ENCODE peak calls at places on chromosomes 13 and 19, in six cellular contexts. One of them, this sample, is unnamed.

GRCh38 chr19:48501961-48502719 is 9.5 kb downstream of the LMTK3 start:
- DNase-seq in brain microvascular endothelial cell: no peak
- DNase-seq in cardiac fibroblast: peak
- DNase-seq in fibroblast of villous mesenchyme: peak
- DNase-seq in upper lobe of left lung: peak
- DNase-seq in IMR-90: no peak
- DNase-seq in this sample: peak

GRCh38 chr13:42398542-42398941 is 126.6 kb downstream of the AKAP11 start:
- DNase-seq in upper lobe of left lung: no peak
- DNase-seq in fibroblast of villous mesenchyme: peak
- DNase-seq in IMR-90: no peak
- DNase-seq in brain microvascular endothelial cell: no peak
- DNase-seq in cardiac fibroblast: no peak
- DNase-seq in this sample: no peak

GRCh38 chr13:110376120-110376519 is 69.0 kb downstream of the COL4A2 start:
- DNase-seq in cardiac fibroblast: no peak
- DNase-seq in upper lobe of left lung: no peak
- DNase-seq in fibroblast of villous mesenchyme: peak
- DNase-seq in brain microvascular endothelial cell: peak
- DNase-seq in IMR-90: no peak
- DNase-seq in this sample: no peak

GRCh38 chr19:20840371-20840770 is 64.3 kb downstream of the ZNF66 start:
- DNase-seq in IMR-90: no peak
- DNase-seq in brain microvascular endothelial cell: no peak
- DNase-seq in cardiac fibroblast: no peak
- DNase-seq in fibroblast of villous mesenchyme: no peak
- DNase-seq in upper lobe of left lung: no peak
- DNase-seq in this sample: no peak

GRCh38 chr13:86559915-86560314 is 760.7 kb upstream of the SLITRK6 start:
- DNase-seq in upper lobe of left lung: no peak
- DNase-seq in cardiac fibroblast: no peak
- DNase-seq in fibroblast of villous mesenchyme: no peak
- DNase-seq in IMR-90: no peak
- DNase-seq in brain microvascular endothelial cell: no peak
- DNase-seq in this sample: no peak

GRCh38 chr13:73981595-73981994 is 152.6 kb downstream of the KLF12 start:
- DNase-seq in upper lobe of left lung: no peak
- DNase-seq in cardiac fibroblast: no peak
- DNase-seq in fibroblast of villous mesenchyme: peak
- DNase-seq in IMR-90: peak
- DNase-seq in brain microvascular endothelial cell: no peak
- DNase-seq in this sample: no peak

GRCh38 chr13:23399254-23399796 is 34.2 kb downstream of the SACS start:
- DNase-seq in IMR-90: no peak
- DNase-seq in brain microvascular endothelial cell: no peak
- DNase-seq in upper lobe of left lung: no peak
- DNase-seq in cardiac fibroblast: no peak
- DNase-seq in fibroblast of villous mesenchyme: no peak
- DNase-seq in this sample: no peak

GRCh38 chr19:14383556-14383897 is 2.3 kb downstream of the ADGRE5 start:
- DNase-seq in fibroblast of villous mesenchyme: peak
- DNase-seq in cardiac fibroblast: peak
- DNase-seq in brain microvascular endothelial cell: no peak
- DNase-seq in upper lobe of left lung: no peak
- DNase-seq in IMR-90: peak
- DNase-seq in this sample: no peak

GRCh38 chr19:44574201-44574950 is 39.0 kb upstream of the IGSF23 start:
- DNase-seq in fibroblast of villous mesenchyme: no peak
- DNase-seq in brain microvascular endothelial cell: no peak
- DNase-seq in upper lobe of left lung: no peak
- DNase-seq in IMR-90: no peak
- DNase-seq in cardiac fibroblast: no peak
- DNase-seq in this sample: no peak

GRCh38 chr19:40394816-40395210 is 4.8 kb upstream of the HIPK4 start:
- DNase-seq in fibroblast of villous mesenchyme: no peak
- DNase-seq in upper lobe of left lung: no peak
- DNase-seq in cardiac fibroblast: no peak
- DNase-seq in IMR-90: no peak
- DNase-seq in brain microvascular endothelial cell: no peak
- DNase-seq in this sample: no peak

GRCh38 chr19:9531933-9532332 is 6.5 kb downstream of the ZNF426 start:
- DNase-seq in brain microvascular endothelial cell: peak
- DNase-seq in cardiac fibroblast: peak
- DNase-seq in upper lobe of left lung: no peak
- DNase-seq in fibroblast of villous mesenchyme: no peak
- DNase-seq in IMR-90: peak
- DNase-seq in this sample: no peak

GRCh38 chr13:63938851-63939250 is 2523.2 kb upstream of the PCDH20 start:
- DNase-seq in cardiac fibroblast: peak
- DNase-seq in brain microvascular endothelial cell: peak
- DNase-seq in upper lobe of left lung: no peak
- DNase-seq in fibroblast of villous mesenchyme: no peak
- DNase-seq in IMR-90: peak
- DNase-seq in this sample: no peak

GRCh38 chr13:40340368-40341085 is 325.9 kb downstream of the FOXO1 start:
- DNase-seq in IMR-90: no peak
- DNase-seq in fibroblast of villous mesenchyme: peak
- DNase-seq in cardiac fibroblast: no peak
- DNase-seq in upper lobe of left lung: no peak
- DNase-seq in brain microvascular endothelial cell: no peak
- DNase-seq in this sample: peak

GRCh38 chr19:52585101-52585500 is 15.0 kb downstream of the ZNF701 start:
- DNase-seq in upper lobe of left lung: no peak
- DNase-seq in IMR-90: no peak
- DNase-seq in brain microvascular endothelial cell: no peak
- DNase-seq in cardiac fibroblast: no peak
- DNase-seq in fibroblast of villous mesenchyme: no peak
- DNase-seq in this sample: no peak

GRCh38 chr13:62933809-62934208 is 1518.2 kb upstream of the PCDH20 start:
- DNase-seq in upper lobe of left lung: no peak
- DNase-seq in fibroblast of villous mesenchyme: no peak
- DNase-seq in cardiac fibroblast: no peak
- DNase-seq in IMR-90: no peak
- DNase-seq in brain microvascular endothelial cell: no peak
- DNase-seq in this sample: no peak

GRCh38 chr19:41206456-41206855 is 12.6 kb upstream of the AXL start:
- DNase-seq in cardiac fibroblast: no peak
- DNase-seq in IMR-90: no peak
- DNase-seq in upper lobe of left lung: no peak
- DNase-seq in fibroblast of villous mesenchyme: no peak
- DNase-seq in brain microvascular endothelial cell: no peak
- DNase-seq in this sample: no peak

GRCh38 chr19:2317300-2317699 is 9.3 kb upstream of the LINGO3 start:
- DNase-seq in upper lobe of left lung: no peak
- DNase-seq in fibroblast of villous mesenchyme: no peak
- DNase-seq in brain microvascular endothelial cell: no peak
- DNase-seq in IMR-90: no peak
- DNase-seq in cardiac fibroblast: no peak
- DNase-seq in this sample: no peak

GRCh38 chr19:9427941-9428340 is 7.4 kb downstream of the ZNF266 start:
- DNase-seq in fibroblast of villous mesenchyme: no peak
- DNase-seq in brain microvascular endothelial cell: no peak
- DNase-seq in upper lobe of left lung: no peak
- DNase-seq in cardiac fibroblast: no peak
- DNase-seq in IMR-90: no peak
- DNase-seq in this sample: no peak

GRCh38 chr13:27053235-27053884 is 118.3 kb downstream of the USP12 start:
- DNase-seq in upper lobe of left lung: no peak
- DNase-seq in cardiac fibroblast: no peak
- DNase-seq in fibroblast of villous mesenchyme: no peak
- DNase-seq in brain microvascular endothelial cell: no peak
- DNase-seq in IMR-90: no peak
- DNase-seq in this sample: no peak

GRCh38 chr13:110746443-110746842 is 32.9 kb downstream of the ING1 start:
- DNase-seq in brain microvascular endothelial cell: no peak
- DNase-seq in fibroblast of villous mesenchyme: peak
- DNase-seq in IMR-90: peak
- DNase-seq in cardiac fibroblast: no peak
- DNase-seq in upper lobe of left lung: no peak
- DNase-seq in this sample: no peak

DNA sequence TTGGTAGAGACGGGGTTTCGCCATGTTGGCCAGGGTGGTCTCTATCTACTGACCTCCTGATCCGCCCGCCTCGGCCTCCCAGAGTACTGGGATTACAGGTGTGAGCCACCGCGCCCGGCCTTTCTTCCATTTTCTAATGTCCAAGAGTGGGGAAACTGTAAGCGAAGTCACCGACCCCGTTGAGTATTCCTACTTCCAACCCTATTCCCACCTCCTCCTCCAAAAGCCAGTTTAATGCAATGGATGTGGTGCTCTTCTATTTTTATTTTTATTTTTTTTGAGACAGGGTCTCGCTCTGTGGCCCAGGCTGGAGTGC is 449 bp downstream of the RNU6-9 start:
- DNase-seq in IMR-90: no peak
- DNase-seq in upper lobe of left lung: no peak
- DNase-seq in brain microvascular endothelial cell: no peak
- DNase-seq in cardiac fibroblast: no peak
- DNase-seq in fibroblast of villous mesenchyme: no peak
- DNase-seq in this sample: no peak
- H3K4me3 ChIP-seq in IMR-90: no peak
- H3K4me3 ChIP-seq in upper lobe of left lung: peak
- H3K4me3 ChIP-seq in brain microvascular endothelial cell: no peak
- H3K4me3 ChIP-seq in cardiac fibroblast: no peak
- H3K4me3 ChIP-seq in fibroblast of villous mesenchyme: peak
- H3K4me3 ChIP-seq in this sample: no peak

DNA sequence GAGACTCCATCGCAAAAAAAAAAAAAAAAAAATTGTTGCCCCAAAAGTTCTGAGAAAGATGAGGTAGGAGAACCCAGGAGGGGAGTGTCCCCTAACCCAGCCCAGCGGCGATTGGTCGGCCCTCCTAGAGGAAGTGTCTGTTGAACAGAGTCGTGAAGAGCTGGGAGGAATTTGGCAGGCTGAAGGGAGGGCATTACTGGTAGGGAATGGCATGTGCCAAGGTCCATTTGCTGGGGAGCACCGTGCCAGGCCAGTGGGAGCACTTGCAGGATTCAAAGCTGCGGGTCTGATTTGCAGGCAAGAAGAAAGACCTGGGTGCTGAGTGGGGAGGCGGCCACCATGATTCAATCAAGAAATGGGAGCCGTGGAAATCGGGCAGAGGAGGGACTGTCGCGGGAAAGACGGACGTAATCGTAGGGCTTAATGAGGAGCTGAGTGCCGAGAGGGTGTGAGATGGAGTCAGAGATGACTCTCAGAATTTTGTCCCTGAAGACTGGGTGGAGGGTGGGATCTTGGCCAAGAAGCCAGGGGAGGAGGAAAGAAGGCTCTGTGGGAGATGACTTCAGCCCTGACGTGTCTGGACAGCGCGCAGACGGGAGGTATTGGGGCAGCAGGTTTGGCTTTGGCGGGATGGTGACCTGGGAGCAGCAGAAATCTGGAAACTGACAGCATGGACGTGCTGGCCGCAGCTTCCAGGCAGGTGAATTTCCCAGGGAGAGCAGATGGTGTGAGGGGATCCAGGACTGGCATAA is 15.4 kb downstream of the CERS4 start:
- DNase-seq in IMR-90: no peak
- DNase-seq in cardiac fibroblast: peak
- DNase-seq in upper lobe of left lung: no peak
- DNase-seq in brain microvascular endothelial cell: no peak
- DNase-seq in fibroblast of villous mesenchyme: no peak
- DNase-seq in this sample: no peak
- H3K4me3 ChIP-seq in IMR-90: no peak
- H3K4me3 ChIP-seq in cardiac fibroblast: no peak
- H3K4me3 ChIP-seq in upper lobe of left lung: no peak
- H3K4me3 ChIP-seq in brain microvascular endothelial cell: no peak
- H3K4me3 ChIP-seq in fibroblast of villous mesenchyme: no peak
- H3K4me3 ChIP-seq in this sample: no peak

GRCh38 chr13:67224148-67224846 is 5.8 kb downstream of the PCDH9 start:
- DNase-seq in upper lobe of left lung: peak
- DNase-seq in cardiac fibroblast: peak
- DNase-seq in brain microvascular endothelial cell: peak
- DNase-seq in fibroblast of villous mesenchyme: peak
- DNase-seq in IMR-90: peak
- DNase-seq in this sample: peak
- H3K4me3 ChIP-seq in upper lobe of left lung: peak
- H3K4me3 ChIP-seq in cardiac fibroblast: peak
- H3K4me3 ChIP-seq in brain microvascular endothelial cell: peak
- H3K4me3 ChIP-seq in fibroblast of villous mesenchyme: no peak
- H3K4me3 ChIP-seq in IMR-90: no peak
- H3K4me3 ChIP-seq in this sample: no peak

GRCh38 chr19:51143486-51143885 is 1.4 kb downstream of the SIGLEC7 start:
- DNase-seq in brain microvascular endothelial cell: no peak
- DNase-seq in IMR-90: no peak
- DNase-seq in upper lobe of left lung: no peak
- DNase-seq in fibroblast of villous mesenchyme: no peak
- DNase-seq in cardiac fibroblast: no peak
- DNase-seq in this sample: no peak
- H3K4me3 ChIP-seq in brain microvascular endothelial cell: no peak
- H3K4me3 ChIP-seq in IMR-90: no peak
- H3K4me3 ChIP-seq in upper lobe of left lung: no peak
- H3K4me3 ChIP-seq in fibroblast of villous mesenchyme: no peak
- H3K4me3 ChIP-seq in cardiac fibroblast: no peak
- H3K4me3 ChIP-seq in this sample: no peak

DNA sequence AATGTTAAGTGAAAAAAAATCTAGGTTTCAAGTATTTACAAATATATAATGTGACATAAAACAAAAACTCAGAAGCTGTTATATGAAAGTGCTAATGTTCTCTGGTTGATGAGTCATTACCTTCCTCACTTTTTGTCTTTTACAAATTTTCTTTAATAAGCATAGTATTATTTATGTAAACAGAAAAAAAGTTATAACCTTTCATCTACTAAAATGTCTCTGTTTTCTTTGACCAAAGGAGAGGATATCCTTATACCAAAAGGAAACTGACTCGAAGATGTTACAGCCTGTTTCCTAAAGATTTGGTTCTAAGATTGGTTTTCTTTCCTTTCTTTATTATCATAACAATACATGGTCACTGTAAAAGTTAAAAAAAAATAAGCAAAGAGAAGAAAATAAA is 38.0 kb downstream of the RCBTB2 start:
- DNase-seq in IMR-90: no peak
- DNase-seq in brain microvascular endothelial cell: no peak
- DNase-seq in upper lobe of left lung: no peak
- DNase-seq in fibroblast of villous mesenchyme: peak
- DNase-seq in cardiac fibroblast: no peak
- DNase-seq in this sample: no peak
- H3K4me3 ChIP-seq in IMR-90: no peak
- H3K4me3 ChIP-seq in brain microvascular endothelial cell: no peak
- H3K4me3 ChIP-seq in upper lobe of left lung: no peak
- H3K4me3 ChIP-seq in fibroblast of villous mesenchyme: no peak
- H3K4me3 ChIP-seq in cardiac fibroblast: no peak
- H3K4me3 ChIP-seq in this sample: no peak

GRCh38 chr19:45670670-45671453 is 2.8 kb downstream of the GIPR start:
- DNase-seq in fibroblast of villous mesenchyme: peak
- DNase-seq in upper lobe of left lung: peak
- DNase-seq in brain microvascular endothelial cell: peak
- DNase-seq in IMR-90: peak
- DNase-seq in cardiac fibroblast: peak
- DNase-seq in this sample: peak
- H3K4me3 ChIP-seq in fibroblast of villous mesenchyme: peak
- H3K4me3 ChIP-seq in upper lobe of left lung: peak
- H3K4me3 ChIP-seq in brain microvascular endothelial cell: peak
- H3K4me3 ChIP-seq in IMR-90: no peak
- H3K4me3 ChIP-seq in cardiac fibroblast: peak
- H3K4me3 ChIP-seq in this sample: no peak

GRCh38 chr19:56839665-56840451 is 668 bp downstream of the PEG3 start:
- DNase-seq in fibroblast of villous mesenchyme: peak
- DNase-seq in cardiac fibroblast: no peak
- DNase-seq in IMR-90: no peak
- DNase-seq in brain microvascular endothelial cell: peak
- DNase-seq in upper lobe of left lung: peak
- DNase-seq in this sample: peak
- H3K4me3 ChIP-seq in fibroblast of villous mesenchyme: peak
- H3K4me3 ChIP-seq in cardiac fibroblast: no peak
- H3K4me3 ChIP-seq in IMR-90: no peak
- H3K4me3 ChIP-seq in brain microvascular endothelial cell: no peak
- H3K4me3 ChIP-seq in upper lobe of left lung: peak
- H3K4me3 ChIP-seq in this sample: no peak

This sample was measured in CD8-positive, alpha-beta T cell.